ENCODE peak calls at places on chromosomes 11 and 22, in seven cellular contexts. E is pulmonary artery endothelial cell; P is activated CD4-positive, CD25-positive, alpha-beta regulatory T cell treated with anti-CD3 and anti-CD28 coated beads, Interleukin-2, amount 50 U/mL, for 16 hours; Q is esophagus muscularis mucosa; U is M059J; B is astrocyte; Z is neural crest cell. H is an unnamed sample.

GRCh38 chr11:60842688-60843605 is 1.0 kb downstream of the CCDC86 start:
- DNase-seq in P (no peak), Z (no peak), B (no peak), Q (no peak), E (no peak), U (peak), H (no peak)

GRCh38 chr11:117492578-117493251 is 165.1 kb downstream of the CEP164 start:
- DNase-seq in Q (no peak), B (no peak), Z (peak), P (no peak), E (no peak), U (no peak), H (no peak)

GRCh38 chr11:130146797-130147196 is 12.8 kb upstream of the ST14 start:
- DNase-seq in Z (no peak), B (no peak), U (no peak), Q (no peak), E (no peak), P (no peak), H (peak)

GRCh38 chr11:64224151-64224890 is 1.7 kb downstream of the TRPT1 start:
- DNase-seq in Q (no peak), E (no peak), B (no peak), U (peak), P (no peak), Z (no peak), H (no peak)

GRCh38 chr11:86386791-86387190 is 12.1 kb downstream of the CCDC81 start:
- DNase-seq in E (no peak), Q (no peak), P (no peak), U (no peak), B (no peak), Z (no peak), H (no peak)

GRCh38 chr11:5603326-5603725 is 6.9 kb downstream of the TRIM6 start:
- DNase-seq in B (no peak), P (no peak), E (no peak), Z (no peak), Q (no peak), U (peak), H (no peak)

GRCh38 chr11:64844330-64845124 is at the start of gene CDC42BPG:
- DNase-seq in P (peak), Z (peak), U (peak), B (no peak), E (no peak), Q (no peak), H (peak)

GRCh38 chr11:19576054-19576453 is 136.6 kb upstream of the NAV2 start:
- DNase-seq in Q (no peak), U (no peak), P (no peak), Z (no peak), B (no peak), E (no peak), H (no peak)

GRCh38 chr11:66467756-66468155 is 1.1 kb downstream of the PELI3 start:
- DNase-seq in B (no peak), Z (peak), E (no peak), Q (no peak), P (no peak), U (peak), H (peak)

GRCh38 chr11:20388096-20389055 is 860 bp downstream of the PRMT3 start:
- DNase-seq in Z (no peak), U (peak), E (no peak), P (no peak), B (peak), Q (no peak), H (no peak)

GRCh38 chr11:24216488-24216887 is 280.4 kb upstream of the LUZP2 start:
- DNase-seq in B (no peak), Q (no peak), U (no peak), Z (no peak), E (no peak), P (no peak), H (no peak)

GRCh38 chr22:31951201-31952093 is 7.1 kb downstream of the YWHAH start:
- DNase-seq in Z (no peak), E (no peak), U (peak), Q (no peak), B (no peak), P (no peak), H (no peak)

GRCh38 chr11:1333860-1334259 is 24.4 kb upstream of the TOLLIP start:
- DNase-seq in E (no peak), Z (no peak), P (no peak), U (no peak), Q (no peak), B (no peak), H (no peak)

GRCh38 chr11:70574725-70575347 is 176.5 kb downstream of the CTTN start:
- DNase-seq in Q (no peak), B (no peak), P (no peak), E (no peak), U (no peak), Z (no peak), H (no peak)

GRCh38 chr22:37501176-37501609 is 15.0 kb upstream of the MFNG start:
- DNase-seq in Q (no peak), P (no peak), E (no peak), Z (no peak), U (no peak), B (no peak), H (no peak)

GRCh38 chr11:72575533-72576170 is 98.6 kb downstream of the PDE2A start:
- DNase-seq in B (no peak), Q (no peak), Z (no peak), U (no peak), E (no peak), P (no peak), H (no peak)

GRCh38 chr11:36213050-36213840 is 76.0 kb downstream of the COMMD9 start:
- DNase-seq in U (no peak), B (no peak), Q (no peak), P (no peak), Z (no peak), E (no peak), H (no peak)

GRCh38 chr11:75597636-75598035 is 35.6 kb downstream of the SERPINH1 start:
- DNase-seq in B (no peak), P (no peak), U (peak), E (no peak), Q (no peak), Z (peak), H (no peak)

GRCh38 chr11:2781413-2782274 is 81.8 kb upstream of the KCNQ1OT1 start:
- DNase-seq in B (no peak), E (no peak), Q (peak), P (no peak), U (no peak), Z (peak), H (no peak)

GRCh38 chr22:37423283-37423682 is 4.0 kb downstream of the ELFN2 start:
- DNase-seq in P (no peak), E (no peak), U (no peak), Z (no peak), Q (no peak), B (no peak), H (no peak)

GRCh38 chr11:67656278-67656922 is 5.9 kb upstream of the ACY3 start:
- DNase-seq in P (no peak), Q (no peak), E (no peak), Z (no peak), B (peak), U (no peak), H (peak)